ENCODE peak calls at places on chromosomes 5 and 9, in five cellular contexts. U, Q, T, Z and N are unnamed samples.

GRCh38 chr9:84514421-84514820 is 155.1 kb upstream of the NTRK2 start:
- DNase-seq in U (no peak), Q (no peak), T (no peak), Z (no peak), N (no peak)

GRCh38 chr9:70160672-70161413 is 97.9 kb upstream of the SMC5 start:
- DNase-seq in U (no peak), Q (no peak), T (no peak), Z (no peak), N (no peak)

GRCh38 chr5:138726848-138727247 is 26.4 kb upstream of the CTNNA1 start:
- DNase-seq in U (no peak), Q (no peak), T (no peak), Z (no peak), N (no peak)

GRCh38 chr5:16180789-16181082 is 1.1 kb upstream of the MARCHF11 start:
- DNase-seq in U (no peak), Q (no peak), T (no peak), Z (no peak), N (no peak)

GRCh38 chr9:80649496-80649895 is 1039.9 kb downstream of the TLE1 start:
- DNase-seq in U (no peak), Q (no peak), T (no peak), Z (no peak), N (no peak)

GRCh38 chr9:89400398-89401116 is 82.3 kb downstream of the SECISBP2 start:
- DNase-seq in U (no peak), Q (no peak), T (no peak), Z (no peak), N (no peak)

GRCh38 chr9:749712-750111 is 91.8 kb upstream of the DMRT1 start:
- DNase-seq in U (peak), Q (no peak), T (no peak), Z (no peak), N (peak)

GRCh38 chr9:73577867-73578266 is 426.2 kb downstream of the ANXA1 start:
- DNase-seq in U (peak), Q (no peak), T (no peak), Z (peak), N (no peak)

GRCh38 chr9:22452415-22453010 is 5.9 kb downstream of the DMRTA1 start:
- DNase-seq in U (no peak), Q (no peak), T (peak), Z (no peak), N (peak)

GRCh38 chr9:15618540-15619331 is 65.9 kb downstream of the CCDC171 start:
- DNase-seq in U (no peak), Q (peak), T (no peak), Z (no peak), N (no peak)

GRCh38 chr9:70228098-70228497 is 30.7 kb upstream of the SMC5 start:
- DNase-seq in U (no peak), Q (no peak), T (no peak), Z (no peak), N (no peak)

GRCh38 chr9:5459289-5459829 is 9.0 kb downstream of the CD274 start:
- DNase-seq in U (peak), Q (no peak), T (no peak), Z (no peak), N (no peak)

GRCh38 chr5:135208555-135209494 is 174.8 kb upstream of the PITX1 start:
- DNase-seq in U (peak), Q (peak), T (no peak), Z (no peak), N (no peak)

GRCh38 chr9:93549636-93550035 is 26.7 kb upstream of the PHF2 start:
- DNase-seq in U (no peak), Q (no peak), T (no peak), Z (no peak), N (no peak)

GRCh38 chr5:148844433-148845279 is 18.2 kb downstream of the ADRB2 start:
- DNase-seq in U (no peak), Q (no peak), T (no peak), Z (no peak), N (no peak)

GRCh38 chr5:148850836-148851235 is 24.4 kb downstream of the ADRB2 start:
- DNase-seq in U (no peak), Q (no peak), T (no peak), Z (no peak), N (no peak)

GRCh38 chr5:148846930-148847329 is 20.5 kb downstream of the ADRB2 start:
- DNase-seq in U (peak), Q (no peak), T (no peak), Z (no peak), N (no peak)

GRCh38 chr5:148849461-148849860 is 23.1 kb downstream of the ADRB2 start:
- DNase-seq in U (no peak), Q (no peak), T (no peak), Z (no peak), N (peak)

DNA sequence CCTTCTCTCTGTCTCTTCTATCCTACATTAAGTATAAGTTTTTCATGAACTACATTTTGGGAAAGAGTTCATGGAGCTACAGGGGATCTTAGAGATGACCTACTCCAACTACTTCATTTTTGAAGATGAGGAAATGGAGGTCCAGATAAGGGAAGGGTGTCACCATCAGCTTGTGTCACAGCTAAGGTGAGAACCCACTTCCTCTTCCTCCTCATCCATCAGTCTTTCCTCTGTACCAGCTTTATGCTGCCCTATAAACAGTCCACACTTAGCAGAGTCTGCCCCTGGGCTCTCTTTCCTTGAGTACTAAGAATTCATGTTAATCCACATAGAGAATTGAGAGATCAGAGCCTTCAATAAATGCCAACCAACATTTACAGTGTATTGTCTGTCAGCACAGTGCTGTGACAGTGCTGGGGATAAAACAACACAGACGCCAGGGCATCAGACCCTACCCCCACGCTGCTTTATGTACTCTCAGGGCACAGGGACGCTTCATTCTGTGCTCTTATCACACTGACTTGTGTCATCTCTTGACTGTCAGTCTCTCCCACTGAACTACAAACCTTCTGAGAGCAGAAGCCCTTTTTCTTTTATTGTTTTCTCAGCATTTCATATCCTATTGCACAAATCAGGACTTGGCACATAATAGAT is 22.1 kb downstream of the ADRB2 start:
- DNase-seq in U (no peak), Q (no peak), T (no peak), Z (no peak), N (no peak)
- H3K4me3 ChIP-seq in U (no peak), Q (no peak), T (no peak), Z (no peak), N (no peak)

DNA sequence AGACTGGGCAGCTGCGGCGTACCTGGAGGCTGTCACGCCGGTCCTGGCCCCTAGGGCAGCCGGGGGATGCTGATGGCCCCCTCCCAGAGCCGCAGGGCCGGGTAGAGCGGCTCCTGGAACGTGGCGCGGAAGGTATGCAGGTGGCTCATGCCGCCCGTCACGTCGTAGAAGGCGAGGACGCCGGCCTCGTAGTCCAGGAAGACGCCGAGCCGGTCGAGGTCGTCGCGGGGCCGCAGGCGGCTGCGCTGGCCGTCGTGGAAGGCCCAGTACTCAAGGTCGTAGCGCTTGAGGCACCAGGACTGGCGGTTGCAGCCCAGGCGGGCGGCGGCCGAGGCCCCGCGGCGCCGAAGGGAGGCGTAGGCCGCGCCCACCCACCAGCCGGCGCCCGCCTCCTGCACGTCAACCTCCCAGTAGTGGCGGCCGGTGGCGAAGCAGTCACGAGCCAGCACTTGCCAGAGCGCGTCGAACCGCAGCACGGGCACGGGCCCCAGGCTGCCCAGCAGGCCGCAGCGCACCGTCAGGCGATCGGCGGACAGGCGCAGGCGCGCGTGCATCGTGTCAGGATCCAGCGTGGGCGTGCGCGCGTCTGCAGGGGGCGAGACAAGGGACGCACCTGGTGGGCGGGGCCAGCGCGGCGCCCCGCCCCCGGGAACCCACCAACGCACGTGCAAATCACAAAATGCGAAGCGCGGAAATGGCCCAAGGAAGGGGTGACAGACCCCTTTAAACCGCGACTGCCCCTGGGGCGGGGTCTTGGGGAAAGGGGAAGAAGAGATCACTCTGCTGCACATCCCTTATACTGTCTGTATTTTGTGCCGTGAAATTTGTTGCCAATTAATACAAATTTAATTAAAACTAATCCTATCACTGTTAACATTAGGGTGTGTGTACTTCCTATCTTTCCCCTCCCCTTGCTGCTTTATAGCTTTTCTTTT is 31.2 kb downstream of the NANS start:
- DNase-seq in U (peak), Q (peak), T (peak), Z (no peak), N (no peak)
- H3K4me3 ChIP-seq in U (no peak), Q (peak), T (peak), Z (no peak), N (no peak)

GRCh38 chr5:14145356-14146334 is 2.5 kb downstream of the TRIO start:
- DNase-seq in U (no peak), Q (no peak), T (no peak), Z (no peak), N (no peak)
- H3K4me3 ChIP-seq in U (peak), Q (peak), T (peak), Z (peak), N (peak)

GRCh38 chr9:113602126-113603119 is 138.9 kb downstream of the RGS3 start:
- DNase-seq in U (peak), Q (peak), T (peak), Z (peak), N (peak)
- H3K4me3 ChIP-seq in U (no peak), Q (no peak), T (no peak), Z (no peak), N (no peak)

GRCh38 chr5:93581738-93582414 is 857 bp upstream of the NR2F1-AS1 start:
- DNase-seq in U (peak), Q (no peak), T (no peak), Z (no peak), N (no peak)
- H3K4me3 ChIP-seq in U (peak), Q (peak), T (peak), Z (peak), N (peak)

DNA sequence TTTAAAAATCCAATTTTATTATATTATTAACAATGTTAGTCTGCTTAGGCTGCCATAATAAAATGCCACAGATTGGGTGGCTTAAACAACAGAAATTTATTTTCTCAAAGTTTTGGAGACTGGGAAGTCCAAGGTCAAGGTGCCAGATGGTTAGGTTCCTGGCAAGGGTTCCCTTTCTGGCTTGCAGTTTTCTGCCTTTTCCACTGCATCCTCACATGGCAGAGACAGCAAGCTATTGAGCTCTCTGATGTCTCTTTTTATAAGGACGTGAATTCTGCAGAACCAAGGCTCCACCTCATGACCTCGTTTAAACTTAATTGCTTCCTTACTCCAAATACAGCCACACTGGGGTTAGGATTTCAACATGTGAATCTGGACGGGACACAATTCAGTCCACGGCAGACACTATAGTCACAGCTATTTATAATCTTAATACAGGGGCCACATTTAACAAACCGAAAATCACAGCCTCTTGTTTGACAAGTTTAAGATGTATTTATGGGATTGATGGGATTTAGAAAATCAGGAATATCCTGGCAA is 174.9 kb upstream of the PUM3 start:
- DNase-seq in U (no peak), Q (no peak), T (no peak), Z (no peak), N (no peak)
- H3K4me3 ChIP-seq in U (no peak), Q (no peak), T (no peak), Z (no peak), N (no peak)

GRCh38 chr9:131179561-131180219 is 54.3 kb downstream of the NUP214 start:
- DNase-seq in U (no peak), Q (no peak), T (no peak), Z (no peak), N (no peak)
- H3K4me3 ChIP-seq in U (no peak), Q (no peak), T (no peak), Z (no peak), N (no peak)